ENCODE peak calls at places on chromosomes 1 and 21, in six cellular contexts. D is IMR-90, Q is HCT116, L is K562, O is esophagus squamous epithelium, S is adrenal gland. M is an unnamed sample.

GRCh38 chr1:185652348-185652747 is 81.8 kb upstream of the HMCN1 start:
- DNase-seq in D (no peak), Q (peak), L (no peak), O (no peak), S (no peak), M (no peak)

GRCh38 chr1:35809156-35810095 is 1.6 kb downstream of the AGO4 start:
- DNase-seq in D (no peak), Q (no peak), L (no peak), O (no peak), S (no peak), M (no peak)

GRCh38 chr1:175317795-175318194 is 125.2 kb upstream of the KIAA0040 start:
- DNase-seq in D (no peak), Q (no peak), L (no peak), O (no peak), S (no peak), M (no peak)

GRCh38 chr1:10637833-10638558 is 158.4 kb downstream of the CASZ1 start:
- DNase-seq in D (no peak), Q (no peak), L (no peak), O (no peak), S (no peak), M (no peak)

GRCh38 chr1:78146137-78146822 is 100.5 kb downstream of the GIPC2 start:
- DNase-seq in D (no peak), Q (no peak), L (no peak), O (no peak), S (no peak), M (no peak)

GRCh38 chr1:113943028-113943811 is 14.1 kb downstream of the HIPK1 start:
- DNase-seq in D (peak), Q (no peak), L (no peak), O (no peak), S (no peak), M (no peak)

GRCh38 chr1:241627453-241628329 is 12.5 kb downstream of the CHML start:
- DNase-seq in D (peak), Q (peak), L (peak), O (no peak), S (peak), M (no peak)

GRCh38 chr1:30724175-30724574 is 790 bp upstream of the MATN1 start:
- DNase-seq in D (no peak), Q (no peak), L (no peak), O (no peak), S (no peak), M (no peak)

GRCh38 chr1:117241512-117241911 is 30.8 kb upstream of the VTCN1 start:
- DNase-seq in D (no peak), Q (no peak), L (no peak), O (no peak), S (no peak), M (no peak)

GRCh38 chr1:68269637-68270430 is 37.5 kb upstream of the WLS start:
- DNase-seq in D (peak), Q (peak), L (no peak), O (no peak), S (no peak), M (peak)

GRCh38 chr1:226002667-226003501 is 3.7 kb upstream of the SDE2 start:
- DNase-seq in D (peak), Q (peak), L (peak), O (no peak), S (peak), M (peak)

GRCh38 chr1:41918450-41919043 is at the start of gene HIVEP3:
- DNase-seq in D (no peak), Q (no peak), L (no peak), O (no peak), S (no peak), M (peak)

GRCh38 chr1:193754732-193755427 is 568.5 kb upstream of the B3GALT2 start:
- DNase-seq in D (no peak), Q (peak), L (no peak), O (no peak), S (no peak), M (no peak)

GRCh38 chr1:236280438-236281285 is 1.1 kb downstream of the ERO1B start:
- DNase-seq in D (no peak), Q (no peak), L (no peak), O (no peak), S (no peak), M (no peak)

GRCh38 chr1:214514819-214515383 is 36.5 kb downstream of the PTPN14 start:
- DNase-seq in D (no peak), Q (no peak), L (no peak), O (no peak), S (no peak), M (no peak)

GRCh38 chr1:10108948-10109347 is 76.2 kb downstream of the UBE4B start:
- DNase-seq in D (no peak), Q (no peak), L (no peak), O (no peak), S (no peak), M (no peak)

GRCh38 chr1:6599141-6599975 is 3.3 kb downstream of the KLHL21 start:
- DNase-seq in D (no peak), Q (no peak), L (no peak), O (no peak), S (no peak), M (no peak)

GRCh38 chr1:59446257-59446901 is 149.5 kb downstream of the FGGY start:
- DNase-seq in D (peak), Q (no peak), L (no peak), O (no peak), S (no peak), M (no peak)

GRCh38 chr21:39852021-39852721 is 15.1 kb upstream of the PCP4 start:
- DNase-seq in D (no peak), Q (no peak), L (no peak), O (no peak), S (no peak), M (no peak)

GRCh38 chr1:48048064-48048463 is 50.9 kb upstream of the TRABD2B start:
- DNase-seq in D (peak), Q (no peak), L (no peak), O (no peak), S (no peak), M (no peak)

GRCh38 chr1:108708726-108709660 is 3.7 kb upstream of the FNDC7 start:
- DNase-seq in D (no peak), Q (no peak), L (peak), O (no peak), S (no peak), M (no peak)

GRCh38 chr1:200979574-200980451 is 43.7 kb downstream of the KIF21B start:
- DNase-seq in D (no peak), Q (peak), L (peak), O (no peak), S (no peak), M (peak)

GRCh38 chr21:29832217-29832616 is 107.6 kb downstream of the GRIK1 start:
- DNase-seq in D (no peak), Q (no peak), L (no peak), O (no peak), S (no peak), M (no peak)

GRCh38 chr21:15498455-15498854 is 231.3 kb upstream of the USP25 start:
- DNase-seq in D (no peak), Q (no peak), L (no peak), O (no peak), S (no peak), M (no peak)

GRCh38 chr1:17919525-17920439 is 164.6 kb downstream of the ACTL8 start:
- DNase-seq in D (peak), Q (peak), L (peak), O (no peak), S (peak), M (peak)

GRCh38 chr1:234755449-234755863 is 145.5 kb upstream of the IRF2BP2 start:
- DNase-seq in D (peak), Q (no peak), L (no peak), O (no peak), S (peak), M (peak)

GRCh38 chr1:115445090-115445489 is 107.0 kb upstream of the NGF start:
- DNase-seq in D (no peak), Q (no peak), L (no peak), O (no peak), S (no peak), M (no peak)

GRCh38 chr1:22575532-22576147 is 12.4 kb downstream of the EPHA8 start:
- DNase-seq in D (no peak), Q (no peak), L (no peak), O (no peak), S (no peak), M (no peak)

GRCh38 chr1:57748696-57749095 is 324.8 kb upstream of the DAB1 start:
- DNase-seq in D (no peak), Q (no peak), L (no peak), O (no peak), S (no peak), M (no peak)

GRCh38 chr1:172537827-172538391 is 5.0 kb downstream of the SUCO start:
- DNase-seq in D (no peak), Q (no peak), L (no peak), O (no peak), S (no peak), M (no peak)

GRCh38 chr1:226995966-226996332 is 55.9 kb downstream of the COQ8A start:
- DNase-seq in D (no peak), Q (no peak), L (no peak), O (no peak), S (no peak), M (no peak)

GRCh38 chr1:29180497-29181412 is 945 bp downstream of the SRSF4 start:
- DNase-seq in D (no peak), Q (no peak), L (no peak), O (no peak), S (no peak), M (peak)

GRCh38 chr21:25176637-25177412 is 430.5 kb downstream of the MRPL39 start:
- DNase-seq in D (peak), Q (no peak), L (no peak), O (no peak), S (no peak), M (no peak)

GRCh38 chr1:207056673-207057072 is 3.6 kb downstream of the PFKFB2 start:
- DNase-seq in D (no peak), Q (no peak), L (no peak), O (no peak), S (no peak), M (no peak)

DNA sequence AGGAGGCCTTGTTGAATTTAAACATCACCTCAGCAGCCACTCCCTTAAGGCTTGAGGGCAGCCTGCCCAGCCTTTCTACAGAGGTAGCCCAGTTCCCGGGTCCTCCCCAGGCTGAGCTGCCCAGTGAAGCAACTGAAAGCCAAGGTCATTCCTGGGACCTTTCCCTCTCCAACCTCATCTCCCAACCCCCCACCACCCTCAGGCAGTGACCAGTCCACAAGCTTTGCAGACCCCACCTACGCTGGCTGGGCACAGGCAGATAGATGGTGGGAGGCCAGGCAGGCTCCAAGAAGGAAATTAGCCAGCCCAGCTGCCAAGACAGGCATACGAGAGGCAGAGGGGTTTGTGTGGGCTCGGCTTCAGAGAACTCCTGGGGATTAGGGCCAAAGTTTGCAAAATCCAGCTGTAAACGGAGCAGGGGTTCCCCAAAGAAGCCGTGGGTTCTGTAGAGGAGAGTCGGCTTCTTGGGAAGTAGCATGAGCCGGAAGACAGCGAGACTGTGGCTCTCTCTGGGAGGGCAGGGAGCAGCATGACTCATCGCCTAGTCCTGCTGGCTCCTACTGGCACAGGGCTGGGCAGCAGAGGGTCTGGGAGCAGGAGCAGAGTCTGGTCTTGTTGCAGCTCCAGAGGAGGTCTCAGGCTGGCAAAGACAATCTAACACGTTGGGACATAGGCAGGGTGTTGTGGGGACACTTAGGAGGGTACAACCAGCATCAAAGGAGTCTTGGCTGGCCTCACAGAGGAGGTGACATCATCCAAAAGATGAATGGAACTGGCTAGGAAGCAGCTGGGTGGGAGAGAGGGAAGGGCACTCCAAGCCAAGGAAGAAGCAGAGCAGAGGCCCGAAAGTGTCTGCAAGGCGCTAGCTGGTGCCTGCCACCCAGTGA is 2.8 kb upstream of the ZC3H12A start:
- DNase-seq in D (peak), Q (peak), L (peak), O (no peak), S (peak), M (peak)
- TF ChIP-seq POLR2A in D (peak), Q (no peak), L (no peak), O (no peak), S (no peak), M (peak)

DNA sequence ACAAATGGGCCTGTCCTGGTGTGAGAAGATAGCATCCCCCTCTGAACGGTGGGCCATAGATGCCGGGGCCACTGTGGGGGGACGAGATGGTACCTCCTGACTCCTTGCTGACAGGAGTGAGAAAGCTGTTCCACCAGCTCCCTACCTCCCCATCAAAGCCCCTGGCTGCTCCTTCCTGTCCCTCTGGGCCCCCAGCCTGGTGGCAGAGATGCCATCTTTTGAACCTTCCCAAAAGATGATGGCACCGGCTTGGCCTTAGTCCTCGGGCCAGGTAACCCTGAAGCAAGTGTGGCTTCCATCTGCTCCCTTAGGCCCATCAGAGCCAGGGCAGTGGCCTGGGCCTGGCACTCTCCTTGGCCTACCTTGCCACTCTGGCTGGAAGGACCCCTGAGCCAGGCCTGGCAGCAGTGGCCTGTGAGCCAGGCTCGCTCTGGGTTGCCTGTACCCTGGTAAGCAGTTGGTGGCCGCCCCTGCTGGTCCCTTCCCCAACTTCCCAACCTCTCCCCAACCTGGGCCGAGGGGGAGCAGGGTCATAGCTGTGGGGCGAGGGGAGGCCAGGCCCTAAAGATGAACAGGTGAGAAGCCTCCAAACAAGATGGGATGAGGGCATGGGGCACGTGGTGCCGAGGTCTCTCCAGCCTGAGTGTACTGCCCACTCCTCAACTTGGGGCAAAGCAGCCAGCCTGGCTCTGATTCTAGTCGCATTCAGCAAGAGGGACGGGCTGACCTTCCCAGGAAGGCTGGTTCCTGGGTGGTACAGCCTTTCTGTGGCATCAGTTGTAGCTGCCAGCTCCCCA is 34.7 kb downstream of the ZBTB17 start:
- DNase-seq in D (no peak), Q (no peak), L (no peak), O (no peak), S (no peak), M (no peak)
- TF ChIP-seq POLR2A in D (no peak), Q (no peak), L (peak), O (no peak), S (no peak), M (no peak)

DNA sequence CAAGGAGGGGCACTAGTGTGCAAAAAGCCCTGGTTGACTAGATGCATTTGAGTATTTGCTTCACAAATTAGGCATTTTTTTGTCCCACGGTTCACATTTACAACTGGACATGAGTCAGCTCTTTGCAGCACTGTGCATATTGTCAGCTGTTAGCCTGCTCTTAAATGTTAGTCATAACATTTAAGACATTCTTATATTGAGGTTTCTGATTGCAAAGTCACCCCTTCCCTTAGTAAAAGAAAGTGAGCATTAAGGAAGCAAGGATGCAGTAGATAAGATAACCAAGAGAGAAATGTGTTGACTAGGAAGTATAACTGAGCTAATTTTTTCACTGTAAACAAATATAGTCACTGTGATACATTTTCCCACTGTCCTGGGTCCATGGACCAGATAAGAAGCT is 132.6 kb upstream of the CTTNBP2NL start:
- DNase-seq in D (peak), Q (no peak), L (no peak), O (no peak), S (no peak), M (peak)
- TF ChIP-seq POLR2A in D (no peak), Q (no peak), L (no peak), O (no peak), S (no peak), M (no peak)

GRCh38 chr1:54199765-54200518 is at the start of the genes CYB5RL and MRPL37:
- DNase-seq in D (peak), Q (peak), L (peak), O (peak), S (peak), M (peak)
- TF ChIP-seq POLR2A in D (peak), Q (peak), L (peak), O (no peak), S (no peak), M (peak)

GRCh38 chr21:42235593-42235992 is 16.7 kb downstream of the ABCG1 start:
- DNase-seq in D (no peak), Q (no peak), L (no peak), O (no peak), S (no peak), M (no peak)

GRCh38 chr21:42233067-42233981 is 14.4 kb downstream of the ABCG1 start:
- DNase-seq in D (peak), Q (no peak), L (peak), O (no peak), S (peak), M (no peak)

GRCh38 chr21:42234026-42234425 is 15.1 kb downstream of the ABCG1 start:
- DNase-seq in D (no peak), Q (no peak), L (no peak), O (no peak), S (no peak), M (no peak)

GRCh38 chr21:42236014-42236413 is 17.1 kb downstream of the ABCG1 start:
- DNase-seq in D (no peak), Q (no peak), L (no peak), O (no peak), S (peak), M (no peak)

DNA sequence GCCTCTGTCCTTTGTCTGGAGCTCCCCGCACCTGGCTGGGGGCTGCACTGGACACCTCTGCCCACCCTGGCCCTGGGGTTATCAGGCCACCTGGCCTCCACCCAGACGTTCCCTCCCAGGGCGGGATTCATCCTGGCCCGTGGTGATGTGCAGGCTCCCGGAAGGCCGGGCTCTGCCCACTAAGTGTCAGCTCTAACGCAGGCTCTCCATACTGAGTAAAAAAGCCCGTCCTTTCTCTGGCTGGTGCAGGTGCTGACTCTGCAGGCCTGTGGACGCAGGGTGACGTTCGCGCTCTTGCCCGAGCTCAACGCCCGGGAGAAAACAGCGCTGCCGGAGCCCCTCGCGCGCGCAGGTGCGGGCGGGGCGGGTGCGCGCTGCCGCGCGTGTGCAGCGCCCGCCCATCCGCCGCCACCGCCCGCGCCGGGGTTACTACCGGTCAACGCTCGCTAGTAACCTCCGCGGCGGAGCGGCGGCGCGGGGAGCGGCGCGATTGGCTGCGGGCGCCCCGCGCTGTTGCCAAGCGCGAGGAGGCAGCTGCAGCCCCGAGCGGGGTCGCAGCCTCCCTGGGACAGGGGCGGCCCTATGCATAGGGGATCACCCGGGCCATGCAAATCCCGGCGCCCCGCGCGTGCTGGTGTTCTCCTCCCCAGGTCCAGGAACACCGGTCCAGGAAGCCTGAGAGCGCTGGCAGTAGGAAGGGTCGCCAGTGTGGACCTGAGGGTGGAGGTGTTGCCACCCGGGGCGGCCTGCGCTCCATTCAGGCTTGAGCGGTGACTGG is 15.7 kb downstream of the ABCG1 start:
- DNase-seq in D (peak), Q (no peak), L (peak), O (no peak), S (peak), M (no peak)
- TF ChIP-seq POLR2A in D (no peak), Q (peak), L (no peak), O (no peak), S (peak), M (no peak)

GRCh38 chr1:15742339-15742801 is at the start of gene TMEM82:
- DNase-seq in D (no peak), Q (no peak), L (no peak), O (no peak), S (peak), M (no peak)
- TF ChIP-seq POLR2A in D (no peak), Q (no peak), L (no peak), O (no peak), S (no peak), M (no peak)

DNA sequence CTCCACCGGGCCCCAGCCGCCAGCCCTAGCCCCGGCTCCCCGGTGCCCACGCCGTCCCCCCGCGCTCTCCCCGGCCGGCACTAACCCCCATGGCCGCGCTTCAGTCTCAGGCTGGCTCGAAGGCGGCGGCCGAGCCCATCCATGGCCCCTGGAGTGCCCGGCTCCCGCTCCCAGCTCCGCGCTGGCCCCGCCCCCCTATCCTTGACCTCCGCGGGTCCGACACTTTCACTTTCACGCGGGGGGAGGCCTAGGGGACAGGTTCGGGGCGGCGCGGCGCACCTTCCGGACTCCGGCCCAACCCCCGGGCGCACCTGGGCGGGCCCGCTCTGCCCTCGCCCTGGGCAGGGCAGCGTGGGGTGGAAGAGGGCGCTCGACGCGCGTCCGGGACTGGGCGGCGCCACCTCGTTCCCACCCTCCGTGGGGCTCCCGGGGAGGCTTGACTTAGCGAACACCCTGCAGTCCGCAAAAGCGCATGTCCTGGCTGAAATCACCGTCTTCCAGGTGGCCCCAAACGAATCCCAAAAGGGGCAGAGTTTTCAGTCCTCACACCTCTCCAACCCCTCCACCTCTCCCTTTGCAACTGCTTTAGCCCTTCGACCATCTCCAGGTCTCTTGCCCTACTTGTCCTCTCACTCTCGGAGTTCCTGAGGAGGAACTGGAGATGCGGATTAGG is 3.9 kb upstream of the DENND2D start:
- DNase-seq in D (no peak), Q (peak), L (no peak), O (peak), S (peak), M (no peak)
- TF ChIP-seq POLR2A in D (no peak), Q (no peak), L (no peak), O (peak), S (peak), M (no peak)

M was measured in H54.